ENCODE peak calls at places on chromosomes 12 and 14, in seven cellular contexts. H is uterus, F is ascending aorta, N is fibroblast of lung, G is left ventricle myocardium inferior, L is psoas muscle, M is A549. Y is an unnamed sample. For H3K9me3 and H3K4me1, the result is how much of the 10 kb centered on the place peaks cover.

GRCh38 chr12:79275631-79276030 is 411.1 kb downstream of the SYT1 start:
- DNase-seq in H (no peak), G (no peak), M (peak), L (no peak), F (no peak), N (peak), Y (no peak)

GRCh38 chr12:42180990-42181611 is 36.4 kb upstream of the GXYLT1 start:
- DNase-seq in F (no peak), N (peak), L (no peak), H (no peak), G (no peak), M (no peak), Y (no peak)

GRCh38 chr12:1046727-1047126 is 55.7 kb downstream of the ERC1 start:
- DNase-seq in N (no peak), F (no peak), H (no peak), M (no peak), G (no peak), L (no peak), Y (no peak)

GRCh38 chr12:10551375-10551774 is 45.7 kb downstream of the EIF2S3B start:
- DNase-seq in M (no peak), H (no peak), F (no peak), G (no peak), L (no peak), N (no peak), Y (no peak)

GRCh38 chr12:86985298-86985697 is 729.1 kb upstream of the MGAT4C start:
- DNase-seq in M (no peak), L (no peak), H (no peak), N (no peak), G (no peak), F (no peak), Y (no peak)

GRCh38 chr12:4121506-4122020 is 152.0 kb upstream of the CCND2 start:
- DNase-seq in F (peak), G (no peak), L (no peak), H (no peak), M (no peak), N (no peak), Y (no peak)

GRCh38 chr14:31336646-31337045 is 83.7 kb downstream of the HEATR5A start:
- DNase-seq in H (no peak), G (no peak), L (no peak), F (no peak), M (peak), N (no peak), Y (no peak)

GRCh38 chr14:54440454-54440853 is 720 bp downstream of the CNIH1 start:
- DNase-seq in G (no peak), H (no peak), M (no peak), F (no peak), N (peak), L (no peak), Y (no peak)

GRCh38 chr14:75247286-75247922 is 31.2 kb upstream of the FOS start:
- DNase-seq in L (no peak), M (no peak), N (no peak), F (no peak), H (no peak), G (no peak), Y (no peak)

GRCh38 chr12:111842556-111843396 is 748 bp downstream of the MAPKAPK5 start:
- DNase-seq in G (no peak), N (peak), H (no peak), F (no peak), L (no peak), M (peak), Y (no peak)

GRCh38 chr12:57661376-57661775 is 28.4 kb upstream of the B4GALNT1 start:
- DNase-seq in L (no peak), N (no peak), F (no peak), G (no peak), M (no peak), H (no peak), Y (no peak)
- H3K9me3 ChIP-seq in L (under half), N (under half), F (under half), G (under half), M (under half), H (under half), Y (under half)

GRCh38 chr14:104134061-104134965 is 4.1 kb upstream of the KIF26A start:
- DNase-seq in F (peak), H (no peak), L (peak), M (no peak), N (no peak), G (peak), Y (no peak)
- H3K4me1 ChIP-seq in F (under half), H (under half), L (under half), M (under half), N (under half), G (under half), Y (under half)

DNA sequence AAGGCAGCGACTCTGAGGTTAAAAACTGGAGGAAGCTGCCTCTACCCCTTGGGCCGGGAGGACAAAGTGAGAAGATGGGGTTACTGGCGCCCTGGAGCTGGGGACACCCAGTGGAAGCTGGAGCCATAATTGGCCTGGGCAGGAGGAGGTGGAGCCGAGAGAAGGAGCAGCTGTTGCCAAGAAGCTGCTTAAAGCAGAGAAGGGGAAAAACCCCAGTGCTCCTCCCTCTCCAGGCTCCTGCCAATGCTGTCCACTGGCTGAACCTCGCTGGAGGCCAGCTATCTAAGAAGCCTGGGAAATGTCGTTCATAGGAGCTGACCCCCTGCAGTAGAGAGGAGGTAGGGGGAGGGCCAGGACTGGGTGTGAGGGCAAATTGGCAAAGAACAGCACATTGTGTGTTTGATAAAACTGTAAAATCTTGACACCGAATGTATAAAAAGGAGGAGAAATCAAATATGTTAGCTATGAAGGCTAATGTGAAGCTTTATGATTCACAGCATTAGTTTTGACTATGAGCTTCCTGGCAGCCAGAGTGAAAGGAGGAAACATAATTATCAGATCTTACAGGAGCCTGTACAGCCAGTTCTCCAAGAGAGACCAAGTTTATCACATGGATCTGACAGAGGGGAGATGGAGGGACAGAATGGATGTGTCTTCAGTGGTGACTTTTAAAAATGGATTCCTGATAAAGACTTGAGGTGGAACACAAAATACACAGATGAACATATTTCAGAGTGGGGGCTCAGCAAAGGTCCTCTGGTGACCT is 9.5 kb downstream of the HHIPL1 start:
- DNase-seq in M (peak), H (peak), L (peak), G (peak), N (peak), F (no peak), Y (no peak)
- H3K27ac ChIP-seq in M (no peak), H (no peak), L (no peak), G (no peak), N (no peak), F (no peak), Y (no peak)

GRCh38 chr14:95432152-95433093 is 84.0 kb downstream of the SYNE3 start:
- DNase-seq in M (peak), F (no peak), L (no peak), N (peak), G (peak), H (peak), Y (no peak)

GRCh38 chr14:95436348-95436747 is 80.1 kb downstream of the SYNE3 start:
- DNase-seq in M (no peak), H (no peak), L (no peak), F (no peak), N (no peak), G (no peak), Y (no peak)

GRCh38 chr14:95431199-95432145 is 85.0 kb downstream of the SYNE3 start:
- DNase-seq in N (peak), M (peak), H (no peak), F (no peak), G (no peak), L (no peak), Y (no peak)

GRCh38 chr14:95434161-95434560 is 82.3 kb downstream of the SYNE3 start:
- DNase-seq in M (no peak), F (no peak), G (no peak), L (no peak), H (no peak), N (no peak), Y (no peak)

GRCh38 chr14:95433094-95433478 is 83.4 kb downstream of the SYNE3 start:
- DNase-seq in F (no peak), M (no peak), G (no peak), N (no peak), L (no peak), H (no peak), Y (no peak)
- H3K9me3 ChIP-seq in F (under half), M (under half), G (under half), N (under half), L (under half), H (under half), Y (under half)

GRCh38 chr14:94586635-94587034 is 5.4 kb downstream of the SERPINA5 start:
- DNase-seq in F (no peak), G (no peak), M (no peak), N (no peak), L (no peak), H (no peak), Y (no peak)
- H3K4me1 ChIP-seq in F (under half), G (under half), M (under half), N (under half), L (under half), H (under half), Y (under half)

GRCh38 chr14:95467657-95468056 is 48.8 kb downstream of the SYNE3 start:
- DNase-seq in N (no peak), M (no peak), L (no peak), H (no peak), F (no peak), G (peak), Y (no peak)

GRCh38 chr14:95465936-95466335 is 50.5 kb downstream of the SYNE3 start:
- DNase-seq in H (no peak), G (no peak), L (no peak), M (no peak), N (no peak), F (no peak), Y (no peak)

GRCh38 chr14:95467232-95467631 is 49.2 kb downstream of the SYNE3 start:
- DNase-seq in G (no peak), N (no peak), L (no peak), F (no peak), M (no peak), H (no peak), Y (no peak)

GRCh38 chr14:95465358-95465757 is 51.1 kb downstream of the SYNE3 start:
- DNase-seq in L (no peak), M (no peak), F (no peak), H (no peak), G (no peak), N (no peak), Y (no peak)

GRCh38 chr14:95466506-95466905 is 49.9 kb downstream of the SYNE3 start:
- DNase-seq in N (no peak), L (no peak), F (no peak), H (no peak), G (no peak), M (no peak), Y (no peak)
- H3K27ac ChIP-seq in N (no peak), L (no peak), F (no peak), H (no peak), G (peak), M (no peak), Y (no peak)

Y was measured in keratinocyte.